ENCODE peak calls at places on chromosomes 7 and 10, in six cellular contexts. G is gastrocnemius medialis, P is A549, Z is fibroblast of lung, X is mammary epithelial cell, T is neural progenitor cell. A is an unnamed sample. For H3K4me1 and H3K9me3, the result is how much of the 10 kb centered on the place peaks cover.

GRCh38 chr10:124322191-124322980 is 96.3 kb downstream of the OAT start:
- DNase-seq in G (no peak), P (no peak), Z (no peak), X (no peak), T (no peak), A (no peak)

GRCh38 chr10:75544381-75544780 is 113.0 kb downstream of the LRMDA start:
- DNase-seq in G (no peak), P (no peak), Z (peak), X (no peak), T (no peak), A (no peak)

GRCh38 chr10:31242902-31243301 is 76.1 kb upstream of the ZEB1 start:
- DNase-seq in G (no peak), P (peak), Z (peak), X (peak), T (no peak), A (no peak)

GRCh38 chr7:24943096-24943948 is 36.7 kb downstream of the OSBPL3 start:
- DNase-seq in G (no peak), P (no peak), Z (no peak), X (no peak), T (no peak), A (no peak)

GRCh38 chr7:1163121-1163520 is 3.1 kb upstream of the ZFAND2A start:
- DNase-seq in G (no peak), P (no peak), Z (peak), X (no peak), T (no peak), A (no peak)

GRCh38 chr7:151657173-151657572 is 137.5 kb upstream of the RHEB start:
- DNase-seq in G (peak), P (no peak), Z (no peak), X (no peak), T (no peak), A (no peak)

GRCh38 chr7:116884691-116885090 is 22.3 kb downstream of the CAPZA2 start:
- DNase-seq in G (no peak), P (no peak), Z (no peak), X (no peak), T (no peak), A (no peak)

GRCh38 chr10:1431229-1431628 is 306.1 kb downstream of the ADARB2 start:
- DNase-seq in G (no peak), P (no peak), Z (no peak), X (no peak), T (no peak), A (no peak)

GRCh38 chr7:27277628-27278027 is 35.0 kb downstream of the EVX1 start:
- DNase-seq in G (no peak), P (peak), Z (no peak), X (peak), T (no peak), A (no peak)

GRCh38 chr7:47783456-47784240 is 164.6 kb downstream of the PKD1L1 start:
- DNase-seq in G (no peak), P (peak), Z (peak), X (peak), T (no peak), A (no peak)

GRCh38 chr10:51289519-51289918 is 215.2 kb downstream of the PRKG1 start:
- DNase-seq in G (no peak), P (no peak), Z (no peak), X (no peak), T (no peak), A (no peak)

GRCh38 chr10:116324951-116325635 is 845 bp downstream of the CCDC172 start:
- DNase-seq in G (no peak), P (no peak), Z (no peak), X (no peak), T (no peak), A (no peak)

GRCh38 chr10:18659784-18660561 is 742 bp downstream of the ARL5B start:
- DNase-seq in G (no peak), P (peak), Z (peak), X (peak), T (peak), A (no peak)

GRCh38 chr7:155069992-155070827 is at the start of gene HTR5A:
- DNase-seq in G (peak), P (peak), Z (peak), X (peak), T (peak), A (peak)

GRCh38 chr7:130473877-130474276 is 18.0 kb upstream of the MEST start:
- DNase-seq in G (no peak), P (no peak), Z (no peak), X (no peak), T (no peak), A (no peak)

GRCh38 chr7:111743244-111743852 is 181.1 kb upstream of the IMMP2L start:
- DNase-seq in G (no peak), P (no peak), Z (no peak), X (no peak), T (no peak), A (no peak)

GRCh38 chr10:133526957-133527588 is at the start of gene CYP2E1:
- DNase-seq in G (no peak), P (no peak), Z (no peak), X (no peak), T (no peak), A (no peak)

GRCh38 chr10:76113952-76114351 is 682.5 kb downstream of the LRMDA start:
- DNase-seq in G (no peak), P (no peak), Z (peak), X (peak), T (peak), A (no peak)

GRCh38 chr7:144386741-144387140 is 16.8 kb downstream of the NOBOX start:
- DNase-seq in G (no peak), P (no peak), Z (peak), X (peak), T (no peak), A (no peak)

GRCh38 chr7:24722386-24723177 is 34.7 kb downstream of the GSDME start:
- DNase-seq in G (no peak), P (peak), Z (peak), X (no peak), T (peak), A (no peak)

GRCh38 chr10:52318136-52318810 is 4.2 kb downstream of the DKK1 start:
- DNase-seq in G (no peak), P (peak), Z (peak), X (peak), T (no peak), A (no peak)

GRCh38 chr10:76874151-76874550 is 763.5 kb downstream of the KCNMA1 start:
- DNase-seq in G (peak), P (no peak), Z (peak), X (peak), T (no peak), A (no peak)

GRCh38 chr10:78211476-78212110 is 177.9 kb downstream of the RPS24 start:
- DNase-seq in G (no peak), P (peak), Z (peak), X (peak), T (peak), A (no peak)

GRCh38 chr10:7438196-7438986 is 27.6 kb upstream of the SFMBT2 start:
- DNase-seq in G (no peak), P (no peak), Z (no peak), X (no peak), T (no peak), A (no peak)

DNA sequence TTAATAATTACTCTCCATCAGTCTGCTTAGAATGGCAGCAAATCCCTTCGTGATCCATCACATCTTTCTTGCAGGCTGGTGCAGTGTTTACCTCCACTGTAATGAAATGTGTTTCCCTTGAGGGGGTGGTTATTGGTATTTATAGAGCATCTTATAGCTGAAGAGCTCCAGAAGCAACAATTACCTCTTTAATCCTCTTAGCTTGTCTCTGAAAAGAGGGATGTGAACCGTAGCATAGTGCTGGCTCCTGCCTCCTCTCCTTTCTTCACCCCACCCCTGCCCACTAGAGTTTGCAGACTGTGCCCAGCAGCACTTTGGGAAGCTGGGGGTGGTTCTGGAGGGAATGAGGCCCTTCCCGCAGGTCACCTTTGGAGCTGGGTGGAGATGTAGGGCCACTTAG is 132.6 kb downstream of the CAMK1D start:
- DNase-seq in G (no peak), P (no peak), Z (no peak), X (no peak), T (peak), A (no peak)
- H3K4me1 ChIP-seq in G (under half), P (under half), Z (under half), X (under half), T (under half), A (under half)

GRCh38 chr7:56199639-56200038 is 83.4 kb upstream of the NUPR2 start:
- DNase-seq in G (no peak), P (no peak), Z (no peak), X (no peak), T (no peak), A (no peak)
- H3K9me3 ChIP-seq in G (under half), P (under half), Z (under half), X (under half), T (under half), A (under half)

GRCh38 chr10:69321037-69321715 is 42.9 kb downstream of the HK1 start:
- DNase-seq in G (no peak), P (no peak), Z (no peak), X (no peak), T (no peak), A (no peak)

GRCh38 chr10:69320521-69320920 is 42.2 kb downstream of the HK1 start:
- DNase-seq in G (no peak), P (no peak), Z (no peak), X (no peak), T (no peak), A (no peak)

GRCh38 chr10:69323622-69324021 is 45.3 kb downstream of the HK1 start:
- DNase-seq in G (no peak), P (no peak), Z (no peak), X (no peak), T (no peak), A (no peak)

GRCh38 chr10:69319911-69320316 is 41.6 kb downstream of the HK1 start:
- DNase-seq in G (no peak), P (no peak), Z (no peak), X (no peak), T (no peak), A (no peak)

DNA sequence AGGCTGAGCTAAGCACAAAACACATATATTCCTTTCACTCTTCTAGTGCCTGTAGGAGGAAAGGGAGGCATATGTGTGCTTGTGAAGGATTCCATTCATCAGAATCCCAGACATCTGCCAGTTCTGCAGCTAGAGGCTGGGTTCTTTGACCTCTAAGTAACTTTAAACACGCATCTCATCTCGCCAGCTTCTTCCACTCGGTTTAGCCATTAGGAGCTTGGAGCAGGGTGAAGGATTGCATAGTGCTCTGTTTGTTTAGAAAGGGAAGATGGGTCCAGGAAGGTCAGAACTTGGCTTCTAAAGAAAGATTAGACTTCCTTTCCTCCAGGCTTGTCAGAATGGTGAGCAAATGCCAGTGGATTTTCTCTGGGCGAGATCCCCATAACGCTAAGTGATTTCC is 43.6 kb downstream of the HK1 start:
- DNase-seq in G (no peak), P (no peak), Z (peak), X (no peak), T (no peak), A (no peak)
- H3K4me1 ChIP-seq in G (half or more), P (under half), Z (under half), X (under half), T (under half), A (under half)

DNA sequence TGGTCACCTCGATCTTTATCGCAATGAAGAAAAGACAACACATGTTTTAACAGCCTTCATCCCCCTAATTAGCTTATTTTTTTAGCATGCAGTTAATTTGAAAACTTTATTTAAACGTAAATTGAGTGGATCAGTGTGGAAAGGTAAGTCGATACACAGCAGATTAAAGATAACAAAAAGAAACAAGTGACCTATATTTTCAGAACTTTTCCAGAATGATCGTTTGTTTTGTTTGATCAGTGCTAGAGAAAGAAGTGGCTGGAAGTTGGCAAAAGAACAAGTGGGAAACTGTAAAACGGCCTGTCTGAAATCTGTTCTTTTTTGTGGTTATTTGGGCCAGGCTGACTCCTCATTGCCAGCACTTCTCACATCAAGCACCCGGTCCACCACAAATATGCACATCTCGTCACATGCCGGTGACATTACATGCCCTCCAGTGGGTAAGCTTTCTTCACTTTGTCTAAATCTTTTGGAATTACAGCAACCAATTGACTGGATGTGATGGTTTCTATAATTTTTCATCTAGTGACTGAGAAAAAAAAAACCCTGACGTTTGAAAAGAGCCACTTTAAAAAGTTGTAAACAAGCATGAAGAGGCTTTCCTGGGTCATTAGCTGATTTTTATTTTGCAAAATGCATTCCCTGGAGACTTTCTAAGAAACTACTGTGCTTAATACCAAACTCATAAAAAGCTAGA is 33.2 kb downstream of the C7orf33 start:
- DNase-seq in G (no peak), P (no peak), Z (peak), X (peak), T (no peak), A (no peak)
- H3K9me3 ChIP-seq in G (under half), P (under half), Z (under half), X (under half), T (under half), A (under half)

A was measured in effector memory CD4-positive, alpha-beta T cell.